ENCODE peak calls at places on chromosomes 4 and X, in seven cellular contexts. One of them, this sample, is unnamed.

GRCh38 chr4:24557036-24558022 is 27.0 kb downstream of the DHX15 start:
- DNase-seq in transverse colon: no peak
- DNase-seq in lung: no peak
- DNase-seq in effector memory CD4-positive, alpha-beta T cell: no peak
- DNase-seq in CD8-positive, alpha-beta memory T cell: no peak
- DNase-seq in lower lobe of right lung: no peak
- DNase-seq in tibial nerve: no peak
- DNase-seq in this sample: no peak

GRCh38 chr4:144578681-144579080 is 67.3 kb upstream of the HHIP start:
- DNase-seq in transverse colon: no peak
- DNase-seq in lung: no peak
- DNase-seq in effector memory CD4-positive, alpha-beta T cell: no peak
- DNase-seq in CD8-positive, alpha-beta memory T cell: no peak
- DNase-seq in lower lobe of right lung: no peak
- DNase-seq in tibial nerve: no peak
- DNase-seq in this sample: no peak

GRCh38 chr4:105895324-105895608 is at the start of gene NPNT:
- DNase-seq in transverse colon: peak; percentile 44
- DNase-seq in lung: peak; percentile 58
- DNase-seq in effector memory CD4-positive, alpha-beta T cell: no peak
- DNase-seq in CD8-positive, alpha-beta memory T cell: no peak
- DNase-seq in lower lobe of right lung: no peak
- DNase-seq in tibial nerve: no peak
- DNase-seq in this sample: no peak

GRCh38 chr4:118967393-118967792 is 78.7 kb downstream of the SYNPO2 start:
- DNase-seq in transverse colon: no peak
- DNase-seq in lung: no peak
- DNase-seq in effector memory CD4-positive, alpha-beta T cell: no peak
- DNase-seq in CD8-positive, alpha-beta memory T cell: no peak
- DNase-seq in lower lobe of right lung: no peak
- DNase-seq in tibial nerve: no peak
- DNase-seq in this sample: no peak

GRCh38 chr4:1208266-1208961 is 36.0 kb upstream of the SPON2 start:
- DNase-seq in transverse colon: peak; percentile 30
- DNase-seq in lung: no peak
- DNase-seq in effector memory CD4-positive, alpha-beta T cell: no peak
- DNase-seq in CD8-positive, alpha-beta memory T cell: peak; percentile 51
- DNase-seq in lower lobe of right lung: peak; percentile 51
- DNase-seq in tibial nerve: no peak
- DNase-seq in this sample: no peak

GRCh38 chrX:141469469-141469868 is 115.1 kb downstream of the SPANXA1 start:
- DNase-seq in transverse colon: no peak
- DNase-seq in lung: no peak
- DNase-seq in effector memory CD4-positive, alpha-beta T cell: no peak
- DNase-seq in CD8-positive, alpha-beta memory T cell: no peak
- DNase-seq in lower lobe of right lung: no peak
- DNase-seq in tibial nerve: no peak
- DNase-seq in this sample: no peak

GRCh38 chr4:126539771-126540170 is 1093.0 kb upstream of the INTU start:
- DNase-seq in transverse colon: no peak
- DNase-seq in lung: no peak
- DNase-seq in effector memory CD4-positive, alpha-beta T cell: no peak
- DNase-seq in CD8-positive, alpha-beta memory T cell: no peak
- DNase-seq in lower lobe of right lung: no peak
- DNase-seq in tibial nerve: no peak
- DNase-seq in this sample: no peak

GRCh38 chrX:2710041-2710471 is 19.0 kb downstream of the CD99 start:
- DNase-seq in transverse colon: peak; percentile 26
- DNase-seq in lung: no peak
- DNase-seq in effector memory CD4-positive, alpha-beta T cell: no peak
- DNase-seq in CD8-positive, alpha-beta memory T cell: no peak
- DNase-seq in lower lobe of right lung: no peak
- DNase-seq in tibial nerve: no peak
- DNase-seq in this sample: peak; percentile 41

GRCh38 chr4:186499467-186499866 is 55.9 kb downstream of the MTNR1A start:
- DNase-seq in transverse colon: no peak
- DNase-seq in lung: no peak
- DNase-seq in effector memory CD4-positive, alpha-beta T cell: no peak
- DNase-seq in CD8-positive, alpha-beta memory T cell: no peak
- DNase-seq in lower lobe of right lung: no peak
- DNase-seq in tibial nerve: no peak
- DNase-seq in this sample: no peak

DNA sequence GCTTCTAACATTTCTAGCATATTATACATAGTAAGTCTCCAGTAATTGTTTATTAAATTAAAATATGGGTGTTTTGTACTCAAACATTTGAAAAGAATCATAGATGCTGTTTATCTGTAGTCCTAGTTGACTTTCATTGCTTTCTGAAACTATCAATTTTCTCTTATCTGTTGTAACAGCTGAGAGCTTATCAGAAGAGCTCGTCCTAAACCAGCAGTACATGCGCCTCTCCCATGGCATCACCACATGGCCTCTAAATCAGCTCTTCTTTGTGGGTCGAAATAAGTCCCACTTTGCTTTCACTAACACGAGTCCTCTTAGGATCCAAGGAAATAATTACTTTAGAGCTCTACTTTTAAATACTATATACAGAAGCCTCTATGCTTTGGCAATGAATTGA is 55.1 kb downstream of the PPP3CA start:
- DNase-seq in transverse colon: no peak
- DNase-seq in lung: no peak
- DNase-seq in effector memory CD4-positive, alpha-beta T cell: no peak
- DNase-seq in CD8-positive, alpha-beta memory T cell: no peak
- DNase-seq in lower lobe of right lung: no peak
- DNase-seq in tibial nerve: no peak
- DNase-seq in this sample: no peak
- H3K27ac ChIP-seq in transverse colon: no peak overlapping the region
- H3K27ac ChIP-seq in lung: no peak overlapping the region
- H3K27ac ChIP-seq in effector memory CD4-positive, alpha-beta T cell: no peak overlapping the region
- H3K27ac ChIP-seq in CD8-positive, alpha-beta memory T cell: no peak overlapping the region
- H3K27ac ChIP-seq in lower lobe of right lung: no peak overlapping the region
- H3K27ac ChIP-seq in tibial nerve: no peak overlapping the region
- H3K27ac ChIP-seq in this sample: no peak overlapping the region

GRCh38 chr4:40201898-40202297 is 5.1 kb downstream of the RHOH start:
- DNase-seq in transverse colon: no peak
- DNase-seq in lung: no peak
- DNase-seq in effector memory CD4-positive, alpha-beta T cell: no peak
- DNase-seq in CD8-positive, alpha-beta memory T cell: no peak
- DNase-seq in lower lobe of right lung: no peak
- DNase-seq in tibial nerve: no peak
- DNase-seq in this sample: no peak

GRCh38 chr4:40199999-40200880 is 3.4 kb downstream of the RHOH start:
- DNase-seq in transverse colon: peak; percentile 60
- DNase-seq in lung: peak; percentile 35
- DNase-seq in effector memory CD4-positive, alpha-beta T cell: no peak
- DNase-seq in CD8-positive, alpha-beta memory T cell: peak; percentile 81
- DNase-seq in lower lobe of right lung: no peak
- DNase-seq in tibial nerve: no peak
- DNase-seq in this sample: peak; percentile 87

GRCh38 chr4:40202474-40202873 is 5.6 kb downstream of the RHOH start:
- DNase-seq in transverse colon: no peak
- DNase-seq in lung: no peak
- DNase-seq in effector memory CD4-positive, alpha-beta T cell: no peak
- DNase-seq in CD8-positive, alpha-beta memory T cell: no peak
- DNase-seq in lower lobe of right lung: no peak
- DNase-seq in tibial nerve: no peak
- DNase-seq in this sample: no peak

GRCh38 chr4:40199179-40199670 is 2.4 kb downstream of the RHOH start:
- DNase-seq in transverse colon: no peak
- DNase-seq in lung: no peak
- DNase-seq in effector memory CD4-positive, alpha-beta T cell: no peak
- DNase-seq in CD8-positive, alpha-beta memory T cell: no peak
- DNase-seq in lower lobe of right lung: no peak
- DNase-seq in tibial nerve: no peak
- DNase-seq in this sample: no peak

DNA sequence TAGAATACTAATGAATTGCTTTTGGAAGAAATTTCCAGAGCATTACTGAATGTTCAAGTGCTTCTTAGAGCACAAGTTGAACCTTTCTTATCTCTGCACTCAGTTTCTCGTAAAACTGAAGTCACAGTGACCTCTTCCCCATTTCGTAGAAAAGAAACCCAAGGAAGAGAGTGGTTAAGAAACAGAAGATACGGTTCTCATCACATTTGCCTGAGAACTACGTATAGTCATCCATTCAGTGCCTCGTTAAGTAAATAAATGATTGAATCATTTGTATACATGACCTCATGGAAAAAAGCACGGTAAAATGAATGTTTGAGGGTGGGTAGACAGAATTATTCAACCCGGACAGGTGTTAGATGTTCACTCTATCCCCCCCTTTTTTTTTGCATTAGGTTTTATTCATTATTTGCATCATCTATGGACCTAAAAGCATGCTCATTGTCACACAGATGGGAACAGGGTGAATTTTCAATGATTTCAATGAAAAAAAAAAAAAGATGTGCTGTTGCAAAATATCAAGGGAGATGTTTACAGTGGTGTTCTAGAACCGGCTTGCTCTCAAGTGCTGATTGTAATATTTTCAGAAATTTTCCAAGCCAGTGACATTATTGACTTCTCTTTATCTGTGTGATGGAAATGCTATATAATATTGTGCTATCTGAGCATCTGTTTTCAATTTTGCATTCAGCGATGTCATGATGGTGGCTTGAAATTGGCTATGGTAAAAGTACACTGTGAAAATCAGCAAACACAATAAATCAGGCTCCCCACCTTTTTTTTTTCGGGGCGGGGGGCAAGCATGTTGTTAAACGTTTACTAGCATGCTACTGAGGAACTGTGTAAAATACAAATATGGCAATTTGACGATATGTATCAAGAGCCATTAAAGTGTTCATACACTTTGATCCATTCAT is 4.3 kb downstream of the RHOH start:
- DNase-seq in transverse colon: no peak
- DNase-seq in lung: no peak
- DNase-seq in effector memory CD4-positive, alpha-beta T cell: no peak
- DNase-seq in CD8-positive, alpha-beta memory T cell: no peak
- DNase-seq in lower lobe of right lung: no peak
- DNase-seq in tibial nerve: no peak
- DNase-seq in this sample: no peak
- H3K4me3 ChIP-seq in transverse colon: no peak overlapping the region
- H3K4me3 ChIP-seq in lung: no peak overlapping the region
- H3K4me3 ChIP-seq in effector memory CD4-positive, alpha-beta T cell: peak overlapping the region; percentile 87
- H3K4me3 ChIP-seq in CD8-positive, alpha-beta memory T cell: peak overlapping the region; percentile 93
- H3K4me3 ChIP-seq in lower lobe of right lung: peak overlapping the region; percentile 46
- H3K4me3 ChIP-seq in tibial nerve: no peak overlapping the region
- H3K4me3 ChIP-seq in this sample: peak overlapping the region; percentile 84

DNA sequence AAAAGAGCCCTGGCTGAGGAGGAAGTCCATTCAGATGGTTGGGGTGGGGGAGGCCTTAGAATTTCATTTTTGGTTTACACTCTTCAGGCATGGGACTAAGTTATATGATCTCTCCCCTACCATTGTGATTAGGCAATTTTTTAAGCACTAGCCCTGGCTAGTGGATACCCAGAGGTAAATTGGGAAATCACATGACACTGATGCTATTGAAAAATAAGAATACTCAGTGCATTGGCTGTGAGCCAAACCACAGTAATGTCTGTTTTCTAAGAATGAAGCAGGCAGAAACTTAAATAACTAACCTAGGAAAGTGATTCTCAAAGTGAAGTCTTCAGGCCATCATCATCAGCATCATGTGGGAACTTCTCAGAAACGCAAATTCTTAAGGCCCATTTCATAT is 149.7 kb downstream of the RRAGB start:
- DNase-seq in transverse colon: no peak
- DNase-seq in lung: no peak
- DNase-seq in effector memory CD4-positive, alpha-beta T cell: no peak
- DNase-seq in CD8-positive, alpha-beta memory T cell: no peak
- DNase-seq in lower lobe of right lung: no peak
- DNase-seq in tibial nerve: no peak
- DNase-seq in this sample: peak; percentile 13
- H3K27ac ChIP-seq in transverse colon: no peak overlapping the region
- H3K27ac ChIP-seq in lung: no peak overlapping the region
- H3K27ac ChIP-seq in effector memory CD4-positive, alpha-beta T cell: no peak overlapping the region
- H3K27ac ChIP-seq in CD8-positive, alpha-beta memory T cell: no peak overlapping the region
- H3K27ac ChIP-seq in lower lobe of right lung: no peak overlapping the region
- H3K27ac ChIP-seq in tibial nerve: no peak overlapping the region
- H3K27ac ChIP-seq in this sample: no peak overlapping the region

DNA sequence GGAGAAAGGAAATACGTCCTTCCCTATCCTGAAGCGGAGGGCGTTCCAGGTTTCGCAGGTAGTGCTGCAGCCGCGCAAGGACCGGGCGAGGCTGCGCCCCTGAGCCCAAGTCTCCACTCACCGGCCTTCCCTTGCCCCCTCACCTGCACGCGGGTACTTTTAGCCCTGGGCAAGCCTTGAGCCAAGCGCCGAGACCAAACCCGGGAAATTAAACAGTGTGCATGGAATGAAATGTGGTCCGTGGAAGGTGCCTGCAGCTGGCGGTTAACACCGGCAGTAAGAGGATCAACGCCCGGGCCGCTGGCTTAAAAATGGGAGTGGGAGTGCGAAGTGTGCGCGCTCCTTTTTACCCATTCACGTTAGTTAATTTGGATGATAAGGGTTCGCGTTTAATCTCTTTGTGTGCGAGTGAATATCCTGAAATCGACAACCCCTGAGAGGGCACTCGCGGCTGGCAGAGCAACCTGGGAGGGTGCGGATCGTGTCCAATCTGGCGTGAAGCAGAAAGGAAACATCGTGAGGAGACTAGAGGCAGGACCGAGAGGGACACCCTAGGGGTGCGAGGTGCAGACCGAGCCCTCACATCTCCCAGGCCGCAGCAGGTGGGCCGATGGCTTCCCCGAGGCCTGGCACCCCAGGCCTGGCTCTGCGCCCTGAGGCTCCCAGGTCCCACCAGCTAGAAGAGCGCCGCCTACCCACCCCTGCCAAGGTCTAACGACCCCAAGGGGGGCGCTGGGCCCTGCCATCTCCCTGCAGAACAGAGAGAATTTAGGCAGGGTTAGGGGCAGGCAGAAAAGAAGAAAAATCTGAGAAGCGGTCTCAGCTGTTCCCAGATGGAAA is 2.0 kb upstream of the HELT start:
- DNase-seq in transverse colon: no peak
- DNase-seq in lung: no peak
- DNase-seq in effector memory CD4-positive, alpha-beta T cell: no peak
- DNase-seq in CD8-positive, alpha-beta memory T cell: no peak
- DNase-seq in lower lobe of right lung: no peak
- DNase-seq in tibial nerve: no peak
- DNase-seq in this sample: no peak
- H3K4me3 ChIP-seq in transverse colon: no peak overlapping the region
- H3K4me3 ChIP-seq in lung: no peak overlapping the region
- H3K4me3 ChIP-seq in effector memory CD4-positive, alpha-beta T cell: no peak overlapping the region
- H3K4me3 ChIP-seq in CD8-positive, alpha-beta memory T cell: no peak overlapping the region
- H3K4me3 ChIP-seq in lower lobe of right lung: no peak overlapping the region
- H3K4me3 ChIP-seq in tibial nerve: no peak overlapping the region
- H3K4me3 ChIP-seq in this sample: no peak overlapping the region

GRCh38 chr4:140744421-140744820 is 11.8 kb downstream of the TBC1D9 start:
- DNase-seq in transverse colon: no peak
- DNase-seq in lung: no peak
- DNase-seq in effector memory CD4-positive, alpha-beta T cell: no peak
- DNase-seq in CD8-positive, alpha-beta memory T cell: no peak
- DNase-seq in lower lobe of right lung: no peak
- DNase-seq in tibial nerve: no peak
- DNase-seq in this sample: no peak
- H3K27ac ChIP-seq in transverse colon: peak overlapping the region; percentile 72
- H3K27ac ChIP-seq in lung: no peak overlapping the region
- H3K27ac ChIP-seq in effector memory CD4-positive, alpha-beta T cell: no peak overlapping the region
- H3K27ac ChIP-seq in CD8-positive, alpha-beta memory T cell: no peak overlapping the region
- H3K27ac ChIP-seq in lower lobe of right lung: no peak overlapping the region
- H3K27ac ChIP-seq in tibial nerve: no peak overlapping the region
- H3K27ac ChIP-seq in this sample: no peak overlapping the region